ENCODE peak calls at places on chromosomes 16 and 17, in four cellular contexts. J is osteocyte, U is neural crest cell, D is DMS153. V is an unnamed sample.

GRCh38 chr16:82999711-83000110 is 372.9 kb downstream of the CDH13 start:
- DNase-seq in D (no peak), J (no peak), U (no peak), V (no peak)

GRCh38 chr16:14302031-14302398 is 230.9 kb downstream of the MRTFB start:
- DNase-seq in J (no peak), U (no peak), D (no peak), V (peak)

GRCh38 chr16:2966803-2967184 is 2.4 kb upstream of the PAQR4 start:
- DNase-seq in J (no peak), D (no peak), U (no peak), V (no peak)

GRCh38 chr17:76390003-76390421 is 5.6 kb downstream of the SPHK1 start:
- DNase-seq in J (no peak), U (no peak), D (no peak), V (no peak)

GRCh38 chr16:19555938-19556778 is 655 bp downstream of the VPS35L start:
- DNase-seq in D (no peak), J (no peak), U (peak), V (peak)

GRCh38 chr16:30131869-30132475 is 9.0 kb upstream of the MAPK3 start:
- DNase-seq in U (no peak), J (no peak), D (peak), V (no peak)

GRCh38 chr16:10517868-10518267 is 62.5 kb downstream of the EMP2 start:
- DNase-seq in D (no peak), J (no peak), U (no peak), V (no peak)

GRCh38 chr16:61792194-61792904 is 243.9 kb downstream of the CDH8 start:
- DNase-seq in D (no peak), J (no peak), U (no peak), V (peak)

GRCh38 chr16:12661656-12662172 is 142.0 kb downstream of the CPPED1 start:
- DNase-seq in D (no peak), J (no peak), U (peak), V (peak)

GRCh38 chr17:64270885-64271284 is 7.8 kb upstream of the TEX2 start:
- DNase-seq in J (no peak), D (no peak), U (no peak), V (no peak)

GRCh38 chr16:57898961-57899360 is 72.0 kb downstream of the CNGB1 start:
- DNase-seq in U (no peak), D (no peak), J (no peak), V (no peak)

GRCh38 chr16:89066746-89067145 is 26.9 kb upstream of the ACSF3 start:
- DNase-seq in J (no peak), U (no peak), D (no peak), V (no peak)

GRCh38 chr17:46977348-46977747 is 1.7 kb downstream of the RPRML start:
- DNase-seq in U (peak), J (no peak), D (peak), V (peak)

GRCh38 chr17:16281351-16281750 is 64.3 kb downstream of the PIGL start:
- DNase-seq in D (no peak), U (no peak), J (no peak), V (peak)

GRCh38 chr16:67526149-67526732 is 2.4 kb upstream of the RIPOR1 start:
- DNase-seq in U (no peak), D (no peak), J (no peak), V (peak)

GRCh38 chr16:3214904-3215600 is 19.9 kb downstream of the ZNF200 start:
- DNase-seq in D (no peak), U (no peak), J (no peak), V (no peak)

GRCh38 chr16:74657873-74658642 is 8.6 kb downstream of the RFWD3 start:
- DNase-seq in D (no peak), U (no peak), J (no peak), V (no peak)

GRCh38 chr16:3825103-3825502 is 55.4 kb downstream of the CREBBP start:
- DNase-seq in D (no peak), U (no peak), J (no peak), V (peak)

GRCh38 chr17:31674305-31674704 is 184.7 kb downstream of the COPRS start:
- DNase-seq in D (no peak), U (no peak), J (no peak), V (peak)

GRCh38 chr17:73474370-73474988 is 162.7 kb upstream of the CDC42EP4 start:
- DNase-seq in D (peak), J (no peak), U (no peak), V (peak)

V was measured in amniotic epithelial cell.